ENCODE peak calls at places on chromosomes 7 and 10, in ten cellular contexts. One of them, this sample, is unnamed.

GRCh38 chr10:76113952-76114351 is 682.5 kb downstream of the LRMDA start:
- DNase-seq in right cardiac atrium: no peak
- DNase-seq in H9: no peak
- DNase-seq in gastrocnemius medialis: no peak
- DNase-seq in IMR-90: no peak
- DNase-seq in fibroblast of lung: no peak
- DNase-seq in H1: no peak
- DNase-seq in neural progenitor cell: peak
- DNase-seq in DND-41: no peak
- DNase-seq in CD8-positive, alpha-beta memory T cell: no peak
- DNase-seq in this sample: peak

GRCh38 chr10:5033061-5033770 is 29.6 kb upstream of the AKR1C2 start:
- DNase-seq in right cardiac atrium: no peak
- DNase-seq in H9: no peak
- DNase-seq in gastrocnemius medialis: no peak
- DNase-seq in IMR-90: peak
- DNase-seq in fibroblast of lung: peak
- DNase-seq in H1: no peak
- DNase-seq in neural progenitor cell: no peak
- DNase-seq in DND-41: no peak
- DNase-seq in CD8-positive, alpha-beta memory T cell: no peak
- DNase-seq in this sample: no peak

GRCh38 chr10:78543749-78544446 is 510.2 kb downstream of the RPS24 start:
- DNase-seq in right cardiac atrium: peak
- DNase-seq in H9: no peak
- DNase-seq in gastrocnemius medialis: peak
- DNase-seq in IMR-90: peak
- DNase-seq in fibroblast of lung: peak
- DNase-seq in H1: no peak
- DNase-seq in neural progenitor cell: peak
- DNase-seq in DND-41: no peak
- DNase-seq in CD8-positive, alpha-beta memory T cell: no peak
- DNase-seq in this sample: no peak

GRCh38 chr7:99752354-99752753 is 17.4 kb upstream of the CYP3A7 start:
- DNase-seq in right cardiac atrium: no peak
- DNase-seq in H9: no peak
- DNase-seq in gastrocnemius medialis: no peak
- DNase-seq in IMR-90: peak
- DNase-seq in fibroblast of lung: peak
- DNase-seq in H1: no peak
- DNase-seq in neural progenitor cell: no peak
- DNase-seq in DND-41: no peak
- DNase-seq in CD8-positive, alpha-beta memory T cell: no peak
- DNase-seq in this sample: no peak

GRCh38 chr7:92854501-92855238 is 18.3 kb upstream of the CDK6 start:
- DNase-seq in right cardiac atrium: no peak
- DNase-seq in H9: no peak
- DNase-seq in gastrocnemius medialis: no peak
- DNase-seq in IMR-90: no peak
- DNase-seq in fibroblast of lung: no peak
- DNase-seq in H1: no peak
- DNase-seq in neural progenitor cell: no peak
- DNase-seq in DND-41: no peak
- DNase-seq in CD8-positive, alpha-beta memory T cell: no peak
- DNase-seq in this sample: no peak

GRCh38 chr7:18806177-18806576 is 310.6 kb downstream of the HDAC9 start:
- DNase-seq in right cardiac atrium: no peak
- DNase-seq in H9: no peak
- DNase-seq in gastrocnemius medialis: no peak
- DNase-seq in IMR-90: no peak
- DNase-seq in fibroblast of lung: no peak
- DNase-seq in H1: no peak
- DNase-seq in neural progenitor cell: peak
- DNase-seq in DND-41: no peak
- DNase-seq in CD8-positive, alpha-beta memory T cell: no peak
- DNase-seq in this sample: no peak

GRCh38 chr7:128000048-128000447 is 31.2 kb downstream of the LRRC4 start:
- DNase-seq in right cardiac atrium: no peak
- DNase-seq in H9: no peak
- DNase-seq in gastrocnemius medialis: no peak
- DNase-seq in IMR-90: no peak
- DNase-seq in fibroblast of lung: no peak
- DNase-seq in H1: no peak
- DNase-seq in neural progenitor cell: no peak
- DNase-seq in DND-41: no peak
- DNase-seq in CD8-positive, alpha-beta memory T cell: no peak
- DNase-seq in this sample: no peak

GRCh38 chr10:43188702-43189101 is 50.5 kb downstream of the CSGALNACT2 start:
- DNase-seq in right cardiac atrium: no peak
- DNase-seq in H9: no peak
- DNase-seq in gastrocnemius medialis: no peak
- DNase-seq in IMR-90: peak
- DNase-seq in fibroblast of lung: peak
- DNase-seq in H1: no peak
- DNase-seq in neural progenitor cell: no peak
- DNase-seq in DND-41: no peak
- DNase-seq in CD8-positive, alpha-beta memory T cell: no peak
- DNase-seq in this sample: no peak

DNA sequence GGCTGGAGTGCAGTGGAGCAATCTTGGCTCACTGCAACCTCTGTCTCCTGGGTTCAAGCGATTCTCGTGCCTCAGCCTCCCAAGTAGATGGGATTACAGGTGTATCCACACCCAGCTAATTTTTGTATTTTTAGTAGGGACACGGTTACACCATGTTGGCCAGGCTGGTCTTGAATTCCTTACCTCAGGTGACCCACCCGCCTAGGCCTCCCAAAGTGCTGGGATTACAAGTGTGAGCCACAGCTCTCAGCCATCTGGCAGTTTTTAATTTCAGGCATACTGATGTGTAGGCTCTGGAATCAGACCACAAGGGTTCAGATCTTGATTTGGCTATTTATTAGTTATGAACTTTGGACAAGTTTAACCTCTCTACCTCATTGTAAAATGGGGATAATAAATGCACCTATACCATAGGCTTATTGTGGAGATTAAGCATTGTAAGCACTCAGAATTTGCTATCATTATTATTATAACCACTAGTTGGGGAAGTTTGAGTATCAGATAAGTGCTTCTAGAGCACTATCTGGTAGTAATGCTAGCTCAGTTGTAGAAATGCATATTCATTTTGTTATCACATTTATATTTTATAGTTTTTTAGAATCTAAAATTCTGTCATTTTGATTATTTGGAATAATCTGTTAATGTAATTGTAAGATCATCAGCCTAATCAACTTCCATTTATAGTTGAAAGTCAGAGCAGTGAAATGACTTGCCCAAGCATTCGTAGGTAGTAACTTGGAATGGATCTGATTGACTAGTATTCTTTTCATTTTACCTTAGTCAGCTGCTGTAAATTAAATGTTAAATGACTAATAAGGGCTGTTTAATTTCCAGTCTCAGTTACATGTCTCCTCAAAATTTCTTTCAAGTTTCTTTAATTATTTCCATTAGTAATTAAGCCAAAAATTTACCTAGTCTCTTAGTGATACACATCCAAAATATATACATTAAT is 22.5 kb downstream of the KMT2E start:
- DNase-seq in right cardiac atrium: no peak
- DNase-seq in H9: no peak
- DNase-seq in gastrocnemius medialis: peak
- DNase-seq in IMR-90: no peak
- DNase-seq in fibroblast of lung: no peak
- DNase-seq in H1: no peak
- DNase-seq in neural progenitor cell: no peak
- DNase-seq in DND-41: no peak
- DNase-seq in CD8-positive, alpha-beta memory T cell: no peak
- DNase-seq in this sample: no peak
- H3K27ac ChIP-seq in right cardiac atrium: no peak
- H3K27ac ChIP-seq in H9: no peak
- H3K27ac ChIP-seq in gastrocnemius medialis: peak
- H3K27ac ChIP-seq in IMR-90: no peak
- H3K27ac ChIP-seq in fibroblast of lung: no peak
- H3K27ac ChIP-seq in H1: no peak
- H3K27ac ChIP-seq in neural progenitor cell: no peak
- H3K27ac ChIP-seq in DND-41: no peak
- H3K27ac ChIP-seq in CD8-positive, alpha-beta memory T cell: no peak
- H3K27ac ChIP-seq in this sample: no peak

DNA sequence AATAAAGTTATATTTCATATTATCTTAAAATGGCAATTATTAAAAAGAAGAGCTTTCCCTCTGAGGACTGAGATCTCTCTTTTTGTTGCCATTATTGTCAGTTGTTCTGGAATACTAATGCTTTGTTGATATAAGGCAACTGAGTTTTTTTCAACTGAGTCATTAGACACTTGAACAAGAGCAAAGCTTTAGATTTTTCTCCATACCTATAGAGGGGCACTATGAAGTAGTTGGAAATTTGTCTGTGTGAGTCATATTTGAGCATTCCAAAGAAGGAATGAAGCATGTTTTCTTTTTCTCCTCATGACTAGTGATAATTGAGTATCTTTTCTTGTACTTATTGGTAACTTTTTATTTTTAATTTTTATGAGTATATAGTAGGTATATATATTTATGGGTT is 24.5 kb downstream of the RPA3 start:
- DNase-seq in right cardiac atrium: no peak
- DNase-seq in H9: no peak
- DNase-seq in gastrocnemius medialis: no peak
- DNase-seq in IMR-90: peak
- DNase-seq in fibroblast of lung: peak
- DNase-seq in H1: no peak
- DNase-seq in neural progenitor cell: no peak
- DNase-seq in DND-41: no peak
- DNase-seq in CD8-positive, alpha-beta memory T cell: no peak
- DNase-seq in this sample: no peak
- H3K27ac ChIP-seq in right cardiac atrium: no peak
- H3K27ac ChIP-seq in H9: no peak
- H3K27ac ChIP-seq in gastrocnemius medialis: peak
- H3K27ac ChIP-seq in IMR-90: no peak
- H3K27ac ChIP-seq in fibroblast of lung: no peak
- H3K27ac ChIP-seq in H1: no peak
- H3K27ac ChIP-seq in neural progenitor cell: no peak
- H3K27ac ChIP-seq in DND-41: no peak
- H3K27ac ChIP-seq in CD8-positive, alpha-beta memory T cell: no peak
- H3K27ac ChIP-seq in this sample: no peak

GRCh38 chr7:112485766-112486165 is 5.0 kb downstream of the LSMEM1 start:
- DNase-seq in right cardiac atrium: no peak
- DNase-seq in H9: no peak
- DNase-seq in gastrocnemius medialis: no peak
- DNase-seq in IMR-90: no peak
- DNase-seq in fibroblast of lung: peak
- DNase-seq in H1: no peak
- DNase-seq in neural progenitor cell: no peak
- DNase-seq in DND-41: no peak
- DNase-seq in CD8-positive, alpha-beta memory T cell: no peak
- DNase-seq in this sample: no peak
- H3K27ac ChIP-seq in right cardiac atrium: no peak
- H3K27ac ChIP-seq in H9: no peak
- H3K27ac ChIP-seq in gastrocnemius medialis: peak
- H3K27ac ChIP-seq in IMR-90: no peak
- H3K27ac ChIP-seq in fibroblast of lung: no peak
- H3K27ac ChIP-seq in H1: no peak
- H3K27ac ChIP-seq in neural progenitor cell: no peak
- H3K27ac ChIP-seq in DND-41: no peak
- H3K27ac ChIP-seq in CD8-positive, alpha-beta memory T cell: no peak
- H3K27ac ChIP-seq in this sample: no peak

DNA sequence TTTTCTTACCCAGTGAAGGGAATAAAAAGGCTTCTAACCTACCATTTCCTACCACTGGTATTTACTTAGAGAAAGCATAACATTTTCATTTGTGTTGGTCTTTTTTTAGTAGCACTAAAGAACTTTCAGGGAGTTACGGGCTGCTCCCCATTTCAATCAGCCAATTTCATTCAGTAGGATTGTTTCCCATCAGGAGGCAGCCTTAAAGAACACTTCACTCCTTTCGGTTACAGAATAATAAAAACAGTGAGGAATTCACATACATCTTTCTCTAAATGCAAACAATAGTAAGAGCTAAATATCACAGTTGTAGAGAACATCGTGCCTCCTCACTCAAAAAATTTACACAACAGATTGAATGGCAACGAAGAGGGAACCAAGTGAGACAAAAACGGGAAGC is 55.5 kb upstream of the ABLIM1 start:
- DNase-seq in right cardiac atrium: no peak
- DNase-seq in H9: no peak
- DNase-seq in gastrocnemius medialis: no peak
- DNase-seq in IMR-90: no peak
- DNase-seq in fibroblast of lung: no peak
- DNase-seq in H1: no peak
- DNase-seq in neural progenitor cell: no peak
- DNase-seq in DND-41: no peak
- DNase-seq in CD8-positive, alpha-beta memory T cell: no peak
- DNase-seq in this sample: no peak
- H3K27ac ChIP-seq in right cardiac atrium: peak
- H3K27ac ChIP-seq in H9: no peak
- H3K27ac ChIP-seq in gastrocnemius medialis: peak
- H3K27ac ChIP-seq in IMR-90: no peak
- H3K27ac ChIP-seq in fibroblast of lung: no peak
- H3K27ac ChIP-seq in H1: no peak
- H3K27ac ChIP-seq in neural progenitor cell: no peak
- H3K27ac ChIP-seq in DND-41: no peak
- H3K27ac ChIP-seq in CD8-positive, alpha-beta memory T cell: no peak
- H3K27ac ChIP-seq in this sample: no peak

GRCh38 chr10:129706081-129706480 is 239.0 kb downstream of the MGMT start:
- DNase-seq in right cardiac atrium: no peak
- DNase-seq in H9: no peak
- DNase-seq in gastrocnemius medialis: no peak
- DNase-seq in IMR-90: no peak
- DNase-seq in fibroblast of lung: no peak
- DNase-seq in H1: no peak
- DNase-seq in neural progenitor cell: no peak
- DNase-seq in DND-41: no peak
- DNase-seq in CD8-positive, alpha-beta memory T cell: no peak
- DNase-seq in this sample: no peak
- H3K27ac ChIP-seq in right cardiac atrium: no peak
- H3K27ac ChIP-seq in H9: no peak
- H3K27ac ChIP-seq in gastrocnemius medialis: no peak
- H3K27ac ChIP-seq in IMR-90: no peak
- H3K27ac ChIP-seq in fibroblast of lung: no peak
- H3K27ac ChIP-seq in H1: no peak
- H3K27ac ChIP-seq in neural progenitor cell: no peak
- H3K27ac ChIP-seq in DND-41: no peak
- H3K27ac ChIP-seq in CD8-positive, alpha-beta memory T cell: no peak
- H3K27ac ChIP-seq in this sample: no peak

DNA sequence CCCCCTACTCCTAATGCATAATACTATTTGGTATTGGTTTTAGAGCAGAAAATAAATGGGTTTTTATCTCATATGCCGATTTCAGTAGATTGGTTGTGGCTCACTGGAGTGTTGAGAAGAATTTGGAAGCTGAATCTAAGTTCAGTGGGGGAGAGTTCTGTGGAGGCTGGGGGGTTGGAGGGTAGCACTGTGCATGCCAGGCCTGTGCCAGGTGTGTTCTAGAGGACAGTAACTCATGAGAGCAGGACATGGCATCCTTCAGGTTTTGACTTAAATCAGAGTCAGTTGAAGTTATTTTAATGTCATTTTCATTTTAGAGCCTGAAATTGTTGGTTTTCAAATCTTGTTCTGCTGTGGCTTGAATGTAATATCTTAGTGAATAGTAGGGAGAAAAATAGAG is 79.5 kb downstream of the EEPD1 start:
- DNase-seq in right cardiac atrium: no peak
- DNase-seq in H9: no peak
- DNase-seq in gastrocnemius medialis: no peak
- DNase-seq in IMR-90: no peak
- DNase-seq in fibroblast of lung: no peak
- DNase-seq in H1: no peak
- DNase-seq in neural progenitor cell: no peak
- DNase-seq in DND-41: no peak
- DNase-seq in CD8-positive, alpha-beta memory T cell: no peak
- DNase-seq in this sample: no peak
- H3K27ac ChIP-seq in right cardiac atrium: no peak
- H3K27ac ChIP-seq in H9: no peak
- H3K27ac ChIP-seq in gastrocnemius medialis: peak
- H3K27ac ChIP-seq in IMR-90: peak
- H3K27ac ChIP-seq in fibroblast of lung: no peak
- H3K27ac ChIP-seq in H1: no peak
- H3K27ac ChIP-seq in neural progenitor cell: no peak
- H3K27ac ChIP-seq in DND-41: no peak
- H3K27ac ChIP-seq in CD8-positive, alpha-beta memory T cell: no peak
- H3K27ac ChIP-seq in this sample: no peak

This sample was measured in neuronal stem cell.